ENCODE peak calls at places on chromosomes 11 and 22, in four cellular contexts. Z is adrenal gland, Y is GM23248, S is RWPE1. J is an unnamed sample.

GRCh38 chr22:41560095-41560487 is 719 bp upstream of the CSDC2 start:
- DNase-seq in Z (no peak), Y (no peak), S (no peak), J (no peak)

GRCh38 chr22:31754813-31755212 is 994 bp downstream of the DEPDC5 start:
- DNase-seq in Z (no peak), Y (no peak), S (no peak), J (no peak)

GRCh38 chr22:30262917-30263741 is 3.5 kb downstream of the OSM start:
- DNase-seq in Z (peak; percentile 83), Y (peak; percentile 68), S (peak; percentile 50), J (peak; percentile 83)

GRCh38 chr22:32005453-32005852 is 37.6 kb upstream of the SLC5A1 start:
- DNase-seq in Z (no peak), Y (peak; percentile 54), S (peak; percentile 13), J (no peak)

GRCh38 chr11:122310701-122311100 is 194.7 kb upstream of the BLID start:
- DNase-seq in Z (no peak), Y (no peak), S (no peak), J (no peak)

GRCh38 chr22:49767355-49768062 is 60.2 kb downstream of the BRD1 start:
- DNase-seq in Z (peak; percentile 33), Y (peak; percentile 63), S (no peak), J (peak; percentile 32)

GRCh38 chr11:5369793-5370192 is 13.8 kb upstream of the OR51M1 start:
- DNase-seq in Z (no peak), Y (peak; percentile 68), S (peak; percentile 1), J (no peak)

GRCh38 chr11:132520199-132520598 is 1012.1 kb downstream of the OPCML start:
- DNase-seq in Z (no peak), Y (peak; percentile 53), S (no peak), J (no peak)

GRCh38 chr11:62919898-62920640 is 1.1 kb downstream of the CHRM1 start:
- DNase-seq in Z (no peak), Y (no peak), S (no peak), J (no peak)

GRCh38 chr11:37948258-37948657 is 1350.2 kb upstream of the RAG2 start:
- DNase-seq in Z (no peak), Y (no peak), S (no peak), J (no peak)

GRCh38 chr11:36233226-36233625 is 56.0 kb downstream of the COMMD9 start:
- DNase-seq in Z (no peak), Y (no peak), S (no peak), J (no peak)

GRCh38 chr11:127106142-127106541 is 105.6 kb upstream of the KIRREL3 start:
- DNase-seq in Z (no peak), Y (peak; percentile 11), S (no peak), J (no peak)

GRCh38 chr22:26709617-26710390 is 52.4 kb downstream of the MIAT start:
- DNase-seq in Z (no peak), Y (peak; percentile 87), S (no peak), J (no peak)

GRCh38 chr11:73200256-73200655 is 17.8 kb upstream of the P2RY2 start:
- DNase-seq in Z (no peak), Y (no peak), S (no peak), J (no peak)

GRCh38 chr11:75463106-75463774 is 30.2 kb upstream of the KLHL35 start:
- DNase-seq in Z (no peak), Y (no peak), S (no peak), J (peak; percentile 31)

GRCh38 chr22:20639343-20639742 is 131.9 kb downstream of the MED15 start:
- DNase-seq in Z (no peak), Y (no peak), S (no peak), J (no peak)

GRCh38 chr11:62611705-62612365 is 740 bp downstream of the EML3 start:
- DNase-seq in Z (peak; percentile 59), Y (peak; percentile 87), S (no peak), J (peak; percentile 71)

GRCh38 chr11:124693142-124693541 is 19.4 kb downstream of the SPA17 start:
- DNase-seq in Z (no peak), Y (no peak), S (no peak), J (no peak)

GRCh38 chr11:120272303-120272702 is 32.4 kb downstream of the POU2F3 start:
- DNase-seq in Z (no peak), Y (peak; percentile 90), S (peak; percentile 91), J (no peak)

GRCh38 chr11:64842851-64843841 is 1.3 kb downstream of the CDC42BPG start:
- DNase-seq in Z (peak; percentile 75), Y (no peak), S (peak; percentile 94), J (no peak)

GRCh38 chr11:70381872-70382842 is 16.2 kb upstream of the CTTN start:
- DNase-seq in Z (no peak), Y (peak; percentile 86), S (no peak), J (no peak)

GRCh38 chr11:86948733-86949132 is 6.5 kb downstream of the FZD4 start:
- DNase-seq in Z (no peak), Y (no peak), S (no peak), J (no peak)

GRCh38 chr11:86117706-86118050 is 48.8 kb upstream of the PICALM start:
- DNase-seq in Z (no peak), Y (peak; percentile 13), S (no peak), J (no peak)

GRCh38 chr22:23243859-23244689 is 63.8 kb downstream of the BCR start:
- DNase-seq in Z (no peak), Y (no peak), S (no peak), J (peak; percentile 30)

GRCh38 chr11:17343907-17344306 is 7.7 kb upstream of the NCR3LG1 start:
- DNase-seq in Z (no peak), Y (peak; percentile 93), S (peak; percentile 59), J (no peak)

GRCh38 chr11:101840720-101841119 is 74.1 kb upstream of the CEP126 start:
- DNase-seq in Z (no peak), Y (no peak), S (no peak), J (no peak)

GRCh38 chr22:30809086-30809485 is 114.4 kb downstream of the OSBP2 start:
- DNase-seq in Z (no peak), Y (peak; percentile 32), S (no peak), J (no peak)

GRCh38 chr11:68659158-68659921 is 25.0 kb upstream of the GAL start:
- DNase-seq in Z (peak; percentile 81), Y (peak; percentile 93), S (peak; percentile 72), J (peak; percentile 57)

GRCh38 chr22:40401532-40401931 is 31.1 kb downstream of the SGSM3 start:
- DNase-seq in Z (no peak), Y (no peak), S (no peak), J (no peak)

GRCh38 chr11:95641506-95641905 is 148.1 kb downstream of the FAM76B start:
- DNase-seq in Z (peak; percentile 34), Y (no peak), S (no peak), J (no peak)

GRCh38 chr11:6608726-6609501 is 3.1 kb downstream of the TAF10 start:
- DNase-seq in Z (peak; percentile 24), Y (no peak), S (no peak), J (no peak)

GRCh38 chr11:10844364-10844763 is 13.5 kb downstream of the ZBED5 start:
- DNase-seq in Z (no peak), Y (peak; percentile 41), S (no peak), J (no peak)

GRCh38 chr11:110381214-110381613 is 48.5 kb upstream of the FDX1 start:
- DNase-seq in Z (no peak), Y (no peak), S (no peak), J (no peak)

GRCh38 chr22:39283312-39284141 is 35.9 kb downstream of the RPL3 start:
- DNase-seq in Z (peak; percentile 79), Y (no peak), S (peak; percentile 38), J (peak; percentile 85)

GRCh38 chr22:29938285-29938693 is 55.3 kb downstream of the MTMR3 start:
- DNase-seq in Z (no peak), Y (no peak), S (no peak), J (no peak)

GRCh38 chr11:93936416-93936815 is 84.7 kb upstream of the HEPHL1 start:
- DNase-seq in Z (no peak), Y (no peak), S (no peak), J (no peak)
- H3K27ac ChIP-seq in Z (no peak overlapping the region), Y (no peak overlapping the region), S (no peak overlapping the region), J (no peak overlapping the region)

GRCh38 chr22:36701941-36702640 is 1.5 kb downstream of the CACNG2 start:
- DNase-seq in Z (no peak), Y (no peak), S (no peak), J (no peak)

GRCh38 chr22:36702832-36703210 is 731 bp downstream of the CACNG2 start:
- DNase-seq in Z (no peak), Y (no peak), S (no peak), J (no peak)

DNA sequence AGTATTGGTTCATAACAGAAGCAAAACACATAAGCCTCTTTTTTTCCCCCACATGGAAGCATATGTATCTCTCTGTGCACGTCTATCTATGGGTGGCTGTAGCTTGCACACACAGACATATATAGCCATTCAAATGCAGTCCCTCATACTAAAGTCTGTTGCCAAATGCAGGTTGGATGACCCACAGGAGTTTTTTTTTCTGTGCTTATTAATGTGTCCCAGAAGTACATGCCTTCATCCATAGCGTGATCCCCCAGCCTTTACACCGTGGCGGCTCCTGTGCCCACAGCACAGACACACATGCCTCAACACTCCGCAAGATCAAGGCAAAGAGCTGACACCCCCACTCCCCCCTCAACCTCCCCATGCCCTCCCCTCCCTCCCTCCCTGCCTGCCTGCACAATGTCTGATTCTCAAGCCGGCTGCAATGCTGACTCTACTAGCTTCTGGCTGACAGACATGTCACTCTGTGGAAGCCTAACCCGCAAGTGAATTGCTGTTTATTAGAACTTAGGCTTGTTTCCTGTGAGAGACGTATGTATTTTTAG is 2.3 kb downstream of the CACNG2 start:
- DNase-seq in Z (no peak), Y (no peak), S (no peak), J (no peak)
- H3K27ac ChIP-seq in Z (no peak overlapping the region), Y (no peak overlapping the region), S (no peak overlapping the region), J (no peak overlapping the region)

DNA sequence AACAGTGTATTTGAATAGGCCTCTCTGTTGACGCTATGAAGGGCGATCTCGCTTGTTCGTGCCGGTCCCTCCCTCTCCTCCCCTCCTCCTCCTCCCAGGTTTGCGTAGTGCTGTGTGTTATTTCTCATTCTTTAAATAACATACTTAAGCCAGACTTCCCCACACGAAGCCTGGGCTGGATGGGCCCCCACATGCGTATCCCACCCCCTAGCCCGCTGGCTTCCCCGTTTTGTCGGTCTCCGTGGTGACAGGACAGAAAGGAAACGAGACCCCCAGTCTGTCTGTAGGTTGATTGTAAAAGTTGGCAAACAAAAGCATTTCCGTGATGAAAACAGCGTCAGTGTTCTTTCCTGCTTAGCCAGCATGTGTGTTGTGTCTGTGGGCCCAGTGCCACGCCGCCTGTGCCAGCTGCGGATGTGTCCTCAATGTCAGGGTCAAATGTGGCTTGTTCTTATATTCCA is 27.3 kb downstream of the FAM118A start:
- DNase-seq in Z (peak; percentile 73), Y (peak; percentile 8), S (no peak), J (no peak)
- H3K27ac ChIP-seq in Z (peak overlapping the region; percentile 77), Y (no peak overlapping the region), S (no peak overlapping the region), J (peak overlapping the region; percentile 34)

GRCh38 chr11:2177081-2177480 is 5.5 kb upstream of the TH start:
- DNase-seq in Z (no peak), Y (peak; percentile 18), S (no peak), J (no peak)

GRCh38 chr11:2180775-2181370 is 9.3 kb upstream of the TH start:
- DNase-seq in Z (no peak), Y (no peak), S (peak; percentile 88), J (no peak)

GRCh38 chr11:2179516-2179915 is 7.9 kb upstream of the TH start:
- DNase-seq in Z (no peak), Y (no peak), S (no peak), J (no peak)

GRCh38 chr11:2180347-2180746 is 8.7 kb upstream of the TH start:
- DNase-seq in Z (no peak), Y (no peak), S (no peak), J (no peak)

GRCh38 chr11:2178906-2179494 is 7.4 kb upstream of the TH start:
- DNase-seq in Z (no peak), Y (peak; percentile 69), S (peak; percentile 92), J (no peak)
- H3K27ac ChIP-seq in Z (no peak overlapping the region), Y (no peak overlapping the region), S (peak overlapping the region; percentile 99), J (no peak overlapping the region)